ENCODE peak calls at places on chromosomes 3 and 15, in five cellular contexts. One of them, this sample, is unnamed.

GRCh38 chr3:69095636-69096035 is 10.9 kb downstream of the ARL6IP5 start:
- DNase-seq in mesenchymal stem cell: peak
- DNase-seq in H1: no peak
- DNase-seq in neuronal stem cell: no peak
- DNase-seq in trophoblast cell: no peak
- DNase-seq in this sample: no peak

GRCh38 chr15:50353251-50353998 is 1.6 kb downstream of the GABPB1 start:
- DNase-seq in mesenchymal stem cell: peak
- DNase-seq in H1: no peak
- DNase-seq in trophoblast cell: peak
- DNase-seq in neuronal stem cell: no peak
- DNase-seq in this sample: no peak

GRCh38 chr3:117278424-117279190 is 569.0 kb downstream of the TUSC7 start:
- DNase-seq in neuronal stem cell: no peak
- DNase-seq in mesenchymal stem cell: peak
- DNase-seq in trophoblast cell: no peak
- DNase-seq in H1: no peak
- DNase-seq in this sample: no peak

GRCh38 chr15:40098489-40099261 is 10.0 kb downstream of the BMF start:
- DNase-seq in neuronal stem cell: no peak
- DNase-seq in H1: no peak
- DNase-seq in mesenchymal stem cell: peak
- DNase-seq in trophoblast cell: peak
- DNase-seq in this sample: peak

GRCh38 chr15:59276225-59277178 is 69.9 kb downstream of the LDHAL6B start:
- DNase-seq in trophoblast cell: no peak
- DNase-seq in neuronal stem cell: no peak
- DNase-seq in H1: no peak
- DNase-seq in mesenchymal stem cell: no peak
- DNase-seq in this sample: no peak

GRCh38 chr3:142664311-142664710 is 59.5 kb upstream of the TRPC1 start:
- DNase-seq in trophoblast cell: no peak
- DNase-seq in H1: no peak
- DNase-seq in mesenchymal stem cell: no peak
- DNase-seq in neuronal stem cell: no peak
- DNase-seq in this sample: no peak

GRCh38 chr3:31892500-31892899 is 88.6 kb downstream of the OSBPL10 start:
- DNase-seq in trophoblast cell: peak
- DNase-seq in neuronal stem cell: no peak
- DNase-seq in H1: no peak
- DNase-seq in mesenchymal stem cell: no peak
- DNase-seq in this sample: no peak

GRCh38 chr15:73564255-73564654 is 68.9 kb downstream of the NPTN start:
- DNase-seq in H1: no peak
- DNase-seq in mesenchymal stem cell: peak
- DNase-seq in neuronal stem cell: no peak
- DNase-seq in trophoblast cell: no peak
- DNase-seq in this sample: no peak

GRCh38 chr3:68306571-68306970 is 625.8 kb downstream of the TAFA4 start:
- DNase-seq in mesenchymal stem cell: peak
- DNase-seq in trophoblast cell: no peak
- DNase-seq in H1: no peak
- DNase-seq in neuronal stem cell: peak
- DNase-seq in this sample: peak

GRCh38 chr15:34297059-34297458 is 40.5 kb downstream of the SLC12A6 start:
- DNase-seq in trophoblast cell: no peak
- DNase-seq in H1: no peak
- DNase-seq in mesenchymal stem cell: no peak
- DNase-seq in neuronal stem cell: no peak
- DNase-seq in this sample: no peak

GRCh38 chr15:98547741-98548166 is 100.6 kb upstream of the IGF1R start:
- DNase-seq in mesenchymal stem cell: peak
- DNase-seq in trophoblast cell: no peak
- DNase-seq in H1: no peak
- DNase-seq in neuronal stem cell: no peak
- DNase-seq in this sample: peak

GRCh38 chr3:12273045-12273695 is 15.7 kb upstream of the PPARG start:
- DNase-seq in mesenchymal stem cell: no peak
- DNase-seq in neuronal stem cell: no peak
- DNase-seq in trophoblast cell: no peak
- DNase-seq in H1: no peak
- DNase-seq in this sample: no peak

GRCh38 chr15:40238927-40239591 is at the start of gene PAK6:
- DNase-seq in trophoblast cell: peak
- DNase-seq in H1: peak
- DNase-seq in mesenchymal stem cell: peak
- DNase-seq in neuronal stem cell: peak
- DNase-seq in this sample: peak

GRCh38 chr15:74345051-74345450 is 22.4 kb downstream of the CYP11A1 start:
- DNase-seq in trophoblast cell: no peak
- DNase-seq in H1: no peak
- DNase-seq in neuronal stem cell: no peak
- DNase-seq in mesenchymal stem cell: peak
- DNase-seq in this sample: no peak

GRCh38 chr15:38705421-38706219 is 141.0 kb upstream of the RASGRP1 start:
- DNase-seq in mesenchymal stem cell: no peak
- DNase-seq in H1: no peak
- DNase-seq in trophoblast cell: no peak
- DNase-seq in neuronal stem cell: no peak
- DNase-seq in this sample: no peak

GRCh38 chr15:38709196-38709595 is 144.6 kb upstream of the RASGRP1 start:
- DNase-seq in mesenchymal stem cell: peak
- DNase-seq in H1: no peak
- DNase-seq in neuronal stem cell: no peak
- DNase-seq in trophoblast cell: no peak
- DNase-seq in this sample: no peak

GRCh38 chr15:38707802-38708671 is 143.4 kb upstream of the RASGRP1 start:
- DNase-seq in H1: no peak
- DNase-seq in mesenchymal stem cell: peak
- DNase-seq in trophoblast cell: peak
- DNase-seq in neuronal stem cell: peak
- DNase-seq in this sample: peak

GRCh38 chr15:38706956-38707355 is 142.3 kb upstream of the RASGRP1 start:
- DNase-seq in trophoblast cell: no peak
- DNase-seq in H1: no peak
- DNase-seq in mesenchymal stem cell: no peak
- DNase-seq in neuronal stem cell: no peak
- DNase-seq in this sample: no peak

GRCh38 chr15:38708672-38709188 is 144.1 kb upstream of the RASGRP1 start:
- DNase-seq in mesenchymal stem cell: peak
- DNase-seq in H1: no peak
- DNase-seq in neuronal stem cell: no peak
- DNase-seq in trophoblast cell: no peak
- DNase-seq in this sample: no peak
- H2AK5ac ChIP-seq in mesenchymal stem cell: no peak
- H2AK5ac ChIP-seq in H1: no peak
- H2AK5ac ChIP-seq in neuronal stem cell: no peak
- H2AK5ac ChIP-seq in trophoblast cell: no peak
- H2AK5ac ChIP-seq in this sample: no peak

DNA sequence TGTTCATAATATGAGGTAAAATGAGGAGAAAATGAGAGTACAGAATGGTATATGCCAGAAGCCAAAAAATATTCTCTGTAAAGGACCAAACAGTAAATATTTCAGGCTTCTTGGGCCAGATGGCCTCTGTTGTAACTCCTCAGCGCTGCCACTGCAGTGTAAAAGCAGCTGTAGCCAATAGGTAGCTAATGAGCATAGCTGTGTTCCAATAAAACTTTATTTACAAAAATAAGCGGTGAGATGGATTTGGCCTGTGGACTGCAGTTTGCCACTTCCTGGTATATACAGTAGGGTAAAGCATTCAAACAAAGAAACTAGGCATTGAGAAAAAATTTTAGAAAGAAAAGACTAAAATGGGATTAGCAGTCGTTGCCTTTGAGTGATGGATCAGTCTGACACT is 51.5 kb downstream of the BFSP2 start:
- DNase-seq in trophoblast cell: no peak
- DNase-seq in neuronal stem cell: no peak
- DNase-seq in mesenchymal stem cell: no peak
- DNase-seq in H1: no peak
- DNase-seq in this sample: no peak
- H2BK12ac ChIP-seq in trophoblast cell: peak
- H2BK12ac ChIP-seq in neuronal stem cell: no peak
- H2BK12ac ChIP-seq in mesenchymal stem cell: no peak
- H2BK12ac ChIP-seq in H1: no peak
- H2BK12ac ChIP-seq in this sample: no peak

DNA sequence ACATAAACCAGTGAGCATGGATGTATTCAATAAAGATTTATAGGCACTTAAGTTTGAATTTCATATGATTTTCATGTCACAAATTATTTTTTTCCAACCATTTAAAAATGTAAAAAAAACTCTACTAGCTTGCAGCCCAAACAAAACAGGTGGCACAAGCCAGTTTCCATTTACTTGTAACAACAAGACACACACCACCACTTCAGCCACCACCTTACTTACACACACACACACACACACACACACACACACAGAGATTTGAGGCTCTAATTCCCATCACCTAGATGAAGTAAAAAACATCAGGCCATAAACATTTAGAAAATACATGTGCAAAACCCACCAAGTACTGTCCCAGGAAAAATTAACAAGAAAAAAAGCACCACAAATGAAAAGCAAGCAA is 25.3 kb downstream of the MYO9A start:
- DNase-seq in mesenchymal stem cell: no peak
- DNase-seq in neuronal stem cell: no peak
- DNase-seq in trophoblast cell: no peak
- DNase-seq in H1: no peak
- DNase-seq in this sample: no peak
- H2AK5ac ChIP-seq in mesenchymal stem cell: no peak
- H2AK5ac ChIP-seq in neuronal stem cell: no peak
- H2AK5ac ChIP-seq in trophoblast cell: no peak
- H2AK5ac ChIP-seq in H1: no peak
- H2AK5ac ChIP-seq in this sample: no peak

GRCh38 chr3:195697582-195698324 is 23.0 kb upstream of the MUC20 start:
- DNase-seq in trophoblast cell: no peak
- DNase-seq in H1: no peak
- DNase-seq in neuronal stem cell: peak
- DNase-seq in mesenchymal stem cell: peak
- DNase-seq in this sample: peak

GRCh38 chr3:195699860-195700259 is 20.9 kb upstream of the MUC20 start:
- DNase-seq in neuronal stem cell: no peak
- DNase-seq in mesenchymal stem cell: no peak
- DNase-seq in H1: no peak
- DNase-seq in trophoblast cell: no peak
- DNase-seq in this sample: no peak

GRCh38 chr3:195698325-195699147 is 22.2 kb upstream of the MUC20 start:
- DNase-seq in mesenchymal stem cell: no peak
- DNase-seq in trophoblast cell: no peak
- DNase-seq in neuronal stem cell: no peak
- DNase-seq in H1: no peak
- DNase-seq in this sample: no peak

GRCh38 chr3:195699148-195699771 is 21.5 kb upstream of the MUC20 start:
- DNase-seq in neuronal stem cell: no peak
- DNase-seq in H1: no peak
- DNase-seq in trophoblast cell: no peak
- DNase-seq in mesenchymal stem cell: no peak
- DNase-seq in this sample: no peak

DNA sequence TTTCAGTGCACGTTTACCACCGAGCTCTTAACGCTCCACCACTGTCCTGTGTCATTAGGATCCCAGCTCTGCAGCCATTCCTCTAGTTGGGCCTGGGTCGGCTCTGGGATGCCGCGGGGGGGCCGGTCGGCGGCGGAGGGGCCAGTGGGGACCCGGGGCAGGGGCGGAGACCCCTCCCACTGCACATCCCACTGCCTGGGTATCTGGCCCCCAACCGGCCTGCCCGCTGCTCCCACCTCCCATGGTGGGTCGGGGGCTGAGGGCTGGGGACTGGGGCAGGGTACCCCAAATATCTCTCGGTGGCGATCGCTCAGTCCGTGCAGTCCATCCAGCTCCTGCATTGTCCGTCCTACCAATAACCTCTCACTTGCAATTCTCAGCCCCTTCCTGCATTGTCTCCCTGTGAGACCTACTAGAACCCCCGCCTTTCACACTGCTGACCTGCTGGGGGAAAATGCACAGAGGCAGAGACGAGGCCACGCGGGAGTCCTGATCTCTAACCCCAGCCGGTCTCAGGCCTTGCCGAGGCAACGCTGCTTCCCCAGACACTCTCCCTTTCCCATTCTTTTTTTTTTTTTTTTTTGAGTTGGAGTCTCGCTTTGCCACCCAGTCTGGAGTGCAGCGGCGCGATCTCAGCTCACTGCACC is 24.0 kb upstream of the MUC20 start:
- DNase-seq in mesenchymal stem cell: no peak
- DNase-seq in H1: no peak
- DNase-seq in neuronal stem cell: no peak
- DNase-seq in trophoblast cell: no peak
- DNase-seq in this sample: no peak
- H2BK12ac ChIP-seq in mesenchymal stem cell: no peak
- H2BK12ac ChIP-seq in H1: no peak
- H2BK12ac ChIP-seq in neuronal stem cell: no peak
- H2BK12ac ChIP-seq in trophoblast cell: no peak
- H2BK12ac ChIP-seq in this sample: no peak

DNA sequence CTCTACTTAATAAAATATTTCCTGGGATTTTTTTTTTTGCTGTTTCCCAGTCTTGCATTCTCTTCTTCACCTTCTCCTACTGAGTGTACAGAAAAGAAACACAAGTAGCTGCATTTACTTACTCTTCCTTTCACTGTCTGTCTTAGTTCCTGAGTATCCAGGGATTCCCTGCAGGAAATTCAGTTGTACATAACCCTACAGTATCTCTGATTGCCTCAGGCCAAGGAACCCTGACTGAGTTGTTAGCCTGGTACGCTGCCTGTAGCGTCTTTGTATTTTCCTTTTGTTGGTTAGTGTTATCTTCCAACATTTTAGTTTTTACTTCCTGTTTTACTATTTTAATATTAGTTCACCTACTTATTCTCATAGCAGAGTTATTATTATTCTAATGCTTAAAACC is 142.5 kb upstream of the ROBO1 start:
- DNase-seq in neuronal stem cell: no peak
- DNase-seq in H1: no peak
- DNase-seq in mesenchymal stem cell: no peak
- DNase-seq in trophoblast cell: no peak
- DNase-seq in this sample: no peak
- H2AK5ac ChIP-seq in neuronal stem cell: no peak
- H2AK5ac ChIP-seq in H1: no peak
- H2AK5ac ChIP-seq in mesenchymal stem cell: no peak
- H2AK5ac ChIP-seq in trophoblast cell: no peak
- H2AK5ac ChIP-seq in this sample: no peak

GRCh38 chr3:46335546-46335945 is 18.4 kb upstream of the CCR2 start:
- DNase-seq in H1: no peak
- DNase-seq in mesenchymal stem cell: peak
- DNase-seq in neuronal stem cell: no peak
- DNase-seq in trophoblast cell: no peak
- DNase-seq in this sample: no peak
- H2BK12ac ChIP-seq in H1: no peak
- H2BK12ac ChIP-seq in mesenchymal stem cell: no peak
- H2BK12ac ChIP-seq in neuronal stem cell: no peak
- H2BK12ac ChIP-seq in trophoblast cell: no peak
- H2BK12ac ChIP-seq in this sample: no peak

This sample was measured in H9.